ENCODE peak calls at places on chromosomes 5 and 9, in eight cellular contexts. F is fibroblast of pulmonary artery, H is fibroblast of mammary gland, V is NB4, Y is upper lobe of right lung, B is omental fat pad, C is tibial nerve, X is stomach. J is an unnamed sample.

GRCh38 chr5:36842087-36842486 is 34.5 kb upstream of the NIPBL start:
- DNase-seq in F (no peak), H (no peak), V (peak), Y (no peak), B (no peak), C (no peak), X (no peak), J (no peak)

GRCh38 chr9:136043386-136044054 is 51.6 kb downstream of the NACC2 start:
- DNase-seq in F (no peak), H (no peak), V (peak), Y (no peak), B (peak), C (no peak), X (peak), J (no peak)

GRCh38 chr5:22852807-22853670 is at the start of gene CDH12:
- DNase-seq in F (no peak), H (no peak), V (peak), Y (no peak), B (no peak), C (no peak), X (no peak), J (no peak)

GRCh38 chr5:57209316-57210040 is 35.6 kb downstream of the GPBP1 start:
- DNase-seq in F (peak), H (peak), V (peak), Y (no peak), B (no peak), C (no peak), X (no peak), J (peak)

GRCh38 chr5:36717131-36717530 is 110.7 kb downstream of the SLC1A3 start:
- DNase-seq in F (no peak), H (no peak), V (no peak), Y (no peak), B (no peak), C (no peak), X (no peak), J (no peak)

GRCh38 chr9:1400983-1401382 is 350.8 kb downstream of the DMRT2 start:
- DNase-seq in F (no peak), H (no peak), V (peak), Y (no peak), B (no peak), C (no peak), X (no peak), J (no peak)

GRCh38 chr5:163727028-163727427 is 221.6 kb downstream of the MAT2B start:
- DNase-seq in F (no peak), H (no peak), V (peak), Y (no peak), B (no peak), C (no peak), X (no peak), J (no peak)

GRCh38 chr5:154115314-154115713 is 75.2 kb upstream of the GALNT10 start:
- DNase-seq in F (no peak), H (no peak), V (no peak), Y (no peak), B (no peak), C (no peak), X (no peak), J (no peak)

GRCh38 chr9:81902191-81902590 is 26.0 kb upstream of the SPATA31D4 start:
- DNase-seq in F (peak), H (peak), V (no peak), Y (no peak), B (no peak), C (no peak), X (no peak), J (no peak)

GRCh38 chr9:73155968-73156592 is 4.4 kb downstream of the ANXA1 start:
- DNase-seq in F (no peak), H (no peak), V (no peak), Y (no peak), B (no peak), C (no peak), X (no peak), J (no peak)

GRCh38 chr5:90612930-90613329 is 54.3 kb downstream of the ADGRV1 start:
- DNase-seq in F (no peak), H (no peak), V (no peak), Y (no peak), B (no peak), C (no peak), X (no peak), J (no peak)

GRCh38 chr9:88980732-88981336 is 10.4 kb upstream of the S1PR3 start:
- DNase-seq in F (no peak), H (peak), V (no peak), Y (no peak), B (no peak), C (no peak), X (no peak), J (peak)

GRCh38 chr5:103962023-103962422 is 399.4 kb upstream of the NUDT12 start:
- DNase-seq in F (no peak), H (no peak), V (no peak), Y (no peak), B (no peak), C (no peak), X (no peak), J (no peak)

GRCh38 chr9:33025572-33026347 is 687 bp downstream of the DNAJA1 start:
- DNase-seq in F (peak), H (peak), V (peak), Y (peak), B (no peak), C (peak), X (peak), J (peak)

GRCh38 chr5:132388244-132389050 is 18.9 kb downstream of the SLC22A5 start:
- DNase-seq in F (peak), H (peak), V (no peak), Y (no peak), B (no peak), C (no peak), X (no peak), J (peak)

GRCh38 chr5:74372051-74372450 is 268.5 kb downstream of the ENC1 start:
- DNase-seq in F (no peak), H (no peak), V (no peak), Y (no peak), B (no peak), C (no peak), X (no peak), J (no peak)

GRCh38 chr5:124052201-124052600 is 540.2 kb downstream of the CSNK1G3 start:
- DNase-seq in F (no peak), H (no peak), V (no peak), Y (no peak), B (no peak), C (no peak), X (no peak), J (no peak)

GRCh38 chr9:122144836-122145235 is 14.7 kb downstream of the NDUFA8 start:
- DNase-seq in F (no peak), H (no peak), V (peak), Y (no peak), B (no peak), C (no peak), X (no peak), J (peak)

GRCh38 chr5:83428126-83428525 is 43.4 kb upstream of the VCAN start:
- DNase-seq in F (peak), H (no peak), V (no peak), Y (no peak), B (no peak), C (no peak), X (no peak), J (no peak)

GRCh38 chr9:37104183-37104889 is 16.0 kb upstream of the ZCCHC7 start:
- DNase-seq in F (peak), H (peak), V (peak), Y (no peak), B (no peak), C (no peak), X (no peak), J (peak)

GRCh38 chr9:34318163-34318790 is 10.8 kb downstream of the KIF24 start:
- DNase-seq in F (no peak), H (no peak), V (no peak), Y (no peak), B (no peak), C (no peak), X (no peak), J (no peak)

GRCh38 chr5:146027746-146028145 is 77.6 kb downstream of the PLAC8L1 start:
- DNase-seq in F (no peak), H (no peak), V (no peak), Y (no peak), B (no peak), C (no peak), X (peak), J (no peak)

GRCh38 chr5:35926389-35927051 is 11.9 kb downstream of the CAPSL start:
- DNase-seq in F (peak), H (peak), V (peak), Y (no peak), B (peak), C (peak), X (peak), J (peak)

GRCh38 chr9:134228649-134229048 is 64.3 kb upstream of the RNU6ATAC start:
- DNase-seq in F (no peak), H (no peak), V (no peak), Y (no peak), B (no peak), C (no peak), X (no peak), J (no peak)

GRCh38 chr5:176545737-176546509 is 3.2 kb upstream of the CDHR2 start:
- DNase-seq in F (no peak), H (no peak), V (no peak), Y (no peak), B (no peak), C (no peak), X (peak), J (no peak)

GRCh38 chr5:113266913-113267227 is 167.9 kb downstream of the TSSK1B start:
- DNase-seq in F (no peak), H (no peak), V (no peak), Y (no peak), B (no peak), C (no peak), X (no peak), J (no peak)

GRCh38 chr5:72064801-72065570 is 42.3 kb upstream of the MAP1B start:
- DNase-seq in F (no peak), H (no peak), V (no peak), Y (no peak), B (no peak), C (no peak), X (no peak), J (no peak)

GRCh38 chr9:72984150-72984947 is 31.5 kb upstream of the ALDH1A1 start:
- DNase-seq in F (no peak), H (no peak), V (no peak), Y (no peak), B (no peak), C (no peak), X (no peak), J (no peak)

GRCh38 chr5:61993446-61994017 is 312.5 kb upstream of the KIF2A start:
- DNase-seq in F (no peak), H (no peak), V (no peak), Y (no peak), B (no peak), C (no peak), X (no peak), J (no peak)

GRCh38 chr9:137021979-137022619 is 5.9 kb downstream of the ABCA2 start:
- DNase-seq in F (peak), H (peak), V (peak), Y (peak), B (no peak), C (no peak), X (peak), J (peak)

DNA sequence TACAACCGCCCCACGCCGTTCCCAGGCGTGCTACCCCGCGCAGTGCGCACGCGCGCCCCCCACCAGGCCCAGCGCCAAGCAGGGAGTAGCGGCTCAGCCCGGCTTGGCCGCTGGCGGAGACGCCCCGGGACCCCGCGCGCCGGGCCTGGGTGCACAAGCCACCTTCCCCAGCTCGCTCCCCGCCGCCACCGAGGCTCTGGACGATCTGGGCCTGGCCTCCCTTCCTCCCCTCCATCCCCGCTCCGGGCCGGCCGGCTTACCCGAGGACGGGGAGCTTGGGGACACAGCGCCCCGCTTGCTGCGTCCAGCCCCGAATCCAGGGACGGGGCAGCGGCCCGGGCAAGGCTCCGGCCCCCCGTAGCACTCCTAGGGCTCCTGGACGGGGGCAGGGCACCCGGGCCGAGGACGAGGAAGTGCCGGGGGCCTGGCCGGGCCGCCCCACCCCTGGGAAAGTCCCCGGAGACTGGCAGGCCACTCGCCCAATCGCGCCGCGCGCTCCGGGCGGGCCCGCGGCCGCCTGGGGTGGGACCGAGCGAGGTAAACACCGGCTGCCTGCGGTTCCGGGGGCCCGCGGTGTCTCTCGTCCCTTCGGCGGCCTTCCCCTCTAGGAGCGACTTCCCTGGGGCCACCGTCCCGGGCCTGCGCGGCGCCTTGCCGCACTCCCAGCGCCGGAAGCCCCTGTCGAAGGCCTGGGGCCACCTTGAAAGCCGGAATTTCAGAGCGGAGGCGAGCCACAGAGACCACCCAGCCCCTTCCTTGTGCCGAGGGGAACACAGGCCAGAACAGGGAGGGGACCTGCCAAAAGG is at the start of gene TNIP1:
- DNase-seq in F (peak), H (peak), V (peak), Y (peak), B (no peak), C (peak), X (peak), J (peak)
- TF ChIP-seq CTCF in F (no peak), H (no peak), V (no peak), Y (no peak), B (no peak), C (no peak), X (no peak), J (peak)

GRCh38 chr9:75071530-75072122 is 16.3 kb downstream of the NMRK1 start:
- DNase-seq in F (no peak), H (peak), V (no peak), Y (peak), B (no peak), C (no peak), X (peak), J (no peak)
- TF ChIP-seq CTCF in F (no peak), H (no peak), V (no peak), Y (no peak), B (no peak), C (no peak), X (no peak), J (no peak)

DNA sequence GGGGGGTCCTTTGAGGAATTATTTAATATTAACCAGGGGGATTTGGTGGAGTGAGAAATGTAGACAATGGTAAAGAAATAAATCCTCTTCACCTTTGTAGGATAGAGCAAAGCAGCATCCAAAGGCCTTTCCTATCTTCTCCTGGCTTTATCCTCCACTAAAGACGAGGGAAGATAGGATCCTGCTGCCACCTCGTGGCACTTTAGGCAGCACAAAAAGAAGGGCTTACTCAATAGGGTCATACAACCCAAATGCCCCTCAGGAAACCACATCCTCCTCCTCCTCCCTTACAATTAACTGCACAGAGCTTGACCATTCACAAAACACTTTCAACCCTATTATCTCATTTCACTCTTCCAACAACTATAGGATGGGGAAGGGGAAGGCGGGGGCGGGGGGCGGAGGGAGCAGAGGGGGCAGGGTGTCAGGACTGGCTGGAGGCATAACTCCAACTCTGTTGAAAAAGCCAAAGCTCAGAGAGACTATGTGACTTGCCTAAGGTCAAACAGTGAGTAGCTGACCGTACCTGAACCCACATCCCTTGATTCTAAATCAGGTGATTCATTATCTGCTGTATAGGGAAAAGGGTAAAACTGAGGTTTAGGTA is 45.4 kb upstream of the MYOT start:
- DNase-seq in F (peak), H (peak), V (peak), Y (no peak), B (no peak), C (no peak), X (peak), J (peak)
- TF ChIP-seq CTCF in F (peak), H (peak), V (peak), Y (peak), B (no peak), C (no peak), X (peak), J (peak)

GRCh38 chr5:142915038-142915437 is 144.9 kb downstream of the ARHGAP26 start:
- DNase-seq in F (no peak), H (no peak), V (no peak), Y (no peak), B (no peak), C (no peak), X (no peak), J (no peak)

GRCh38 chr5:142911775-142912174 is 141.6 kb downstream of the ARHGAP26 start:
- DNase-seq in F (no peak), H (no peak), V (no peak), Y (no peak), B (no peak), C (no peak), X (no peak), J (no peak)

GRCh38 chr5:142918959-142919635 is 148.9 kb downstream of the ARHGAP26 start:
- DNase-seq in F (no peak), H (no peak), V (peak), Y (no peak), B (no peak), C (no peak), X (no peak), J (no peak)

GRCh38 chr5:142913728-142914338 is 143.7 kb downstream of the ARHGAP26 start:
- DNase-seq in F (no peak), H (no peak), V (no peak), Y (no peak), B (no peak), C (no peak), X (no peak), J (no peak)

GRCh38 chr5:142915840-142916424 is 145.8 kb downstream of the ARHGAP26 start:
- DNase-seq in F (peak), H (peak), V (peak), Y (no peak), B (no peak), C (no peak), X (peak), J (peak)
- TF ChIP-seq CTCF in F (peak), H (peak), V (peak), Y (peak), B (no peak), C (no peak), X (peak), J (peak)

GRCh38 chr5:168340487-168340886 is 49.0 kb downstream of the WWC1 start:
- DNase-seq in F (no peak), H (no peak), V (no peak), Y (no peak), B (no peak), C (no peak), X (no peak), J (no peak)

GRCh38 chr5:168342151-168342825 is 50.8 kb downstream of the WWC1 start:
- DNase-seq in F (no peak), H (peak), V (no peak), Y (no peak), B (no peak), C (no peak), X (no peak), J (no peak)

GRCh38 chr5:168337361-168337760 is 45.9 kb downstream of the WWC1 start:
- DNase-seq in F (no peak), H (no peak), V (no peak), Y (no peak), B (no peak), C (no peak), X (no peak), J (no peak)

GRCh38 chr5:168341178-168341577 is 49.7 kb downstream of the WWC1 start:
- DNase-seq in F (no peak), H (no peak), V (no peak), Y (no peak), B (no peak), C (no peak), X (no peak), J (peak)

DNA sequence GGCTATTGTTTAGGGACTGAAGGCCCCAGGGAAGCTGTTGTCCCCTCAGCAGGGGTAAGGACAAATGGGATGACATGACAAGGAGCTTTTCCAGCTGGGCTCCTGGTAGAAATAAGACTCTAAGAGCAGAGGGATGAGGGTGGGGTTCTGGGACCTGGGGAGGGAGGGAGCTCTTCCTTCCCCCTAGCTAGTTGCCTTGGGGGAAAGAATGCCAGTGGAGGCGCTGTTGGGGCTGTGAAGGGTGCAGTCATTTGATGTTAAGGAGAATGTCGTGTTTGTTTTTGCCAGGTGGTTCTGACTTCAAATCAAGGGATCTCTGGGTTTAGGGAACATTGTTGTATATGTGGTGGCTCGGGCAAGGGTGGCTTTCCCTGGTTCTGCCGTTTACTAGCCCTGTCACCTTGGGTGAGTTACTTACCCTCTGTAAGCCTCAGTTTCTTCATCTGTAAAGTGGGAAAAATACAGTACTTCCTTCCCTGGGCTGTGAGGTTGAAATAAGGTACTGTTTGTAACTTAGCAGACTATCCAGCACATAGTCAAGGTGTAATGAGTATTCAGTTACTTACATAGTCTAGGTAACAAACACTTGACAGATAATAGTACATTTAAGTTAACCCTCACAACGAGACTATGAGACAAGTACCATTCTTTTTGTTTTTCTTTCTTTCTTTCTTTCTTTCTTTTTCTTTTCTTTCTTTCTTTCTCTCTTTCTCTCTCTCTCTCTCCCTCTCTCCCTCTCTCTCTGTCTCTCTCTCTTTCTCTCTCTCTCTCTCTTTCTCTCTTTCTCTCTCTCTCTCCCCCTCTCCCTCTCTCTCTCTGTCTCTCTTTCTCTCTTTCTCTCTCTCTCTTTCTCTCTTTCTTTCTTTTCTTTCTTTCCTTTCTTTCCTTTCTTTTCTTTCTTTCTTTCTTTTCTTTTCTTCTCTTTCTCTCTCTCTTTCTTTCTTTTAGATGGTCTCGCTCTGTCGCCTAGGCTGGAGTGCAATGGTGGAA is 48.0 kb downstream of the WWC1 start:
- DNase-seq in F (no peak), H (no peak), V (no peak), Y (no peak), B (no peak), C (no peak), X (no peak), J (no peak)
- TF ChIP-seq CTCF in F (peak), H (peak), V (no peak), Y (no peak), B (no peak), C (no peak), X (no peak), J (no peak)